ENCODE peak calls at places on chromosomes 6 and 20, in six cellular contexts. Z is CD8-positive, alpha-beta T cell; X is GM23248; H is fibroblast of lung; N is A549; L is mesendoderm. K is an unnamed sample.

GRCh38 chr20:25044660-25045342 is 13.1 kb downstream of the ACSS1 start:
- DNase-seq in Z (no peak), X (no peak), H (no peak), N (no peak), L (no peak), K (no peak)

GRCh38 chr20:49823152-49823847 is 10.7 kb downstream of the SLC9A8 start:
- DNase-seq in Z (no peak), X (no peak), H (no peak), N (no peak), L (no peak), K (no peak)

GRCh38 chr6:129901910-129902309 is 40.8 kb upstream of the TMEM244 start:
- DNase-seq in Z (no peak), X (peak; percentile 9), H (no peak), N (no peak), L (no peak), K (no peak)

GRCh38 chr6:15915508-15916178 is 213.2 kb upstream of the MYLIP start:
- DNase-seq in Z (no peak), X (no peak), H (no peak), N (no peak), L (no peak), K (no peak)

GRCh38 chr6:56232446-56232845 is 14.9 kb downstream of the COL21A1 start:
- DNase-seq in Z (no peak), X (no peak), H (no peak), N (no peak), L (no peak), K (no peak)

GRCh38 chr20:50434653-50435396 is 75.4 kb upstream of the PTPN1 start:
- DNase-seq in Z (no peak), X (peak; percentile 74), H (peak; percentile 93), N (no peak), L (peak; percentile 89), K (peak; percentile 53)

GRCh38 chr6:156953478-156954146 is 176.4 kb downstream of the ARID1B start:
- DNase-seq in Z (no peak), X (peak; percentile 98), H (peak; percentile 97), N (peak; percentile 80), L (peak; percentile 93), K (peak; percentile 92)

GRCh38 chr6:130503146-130503545 is 137.3 kb downstream of the TMEM200A start:
- DNase-seq in Z (no peak), X (peak; percentile 78), H (peak; percentile 88), N (no peak), L (peak; percentile 21), K (no peak)

GRCh38 chr20:45860573-45861011 is 3.2 kb downstream of the ZSWIM3 start:
- DNase-seq in Z (no peak), X (no peak), H (no peak), N (no peak), L (no peak), K (no peak)

GRCh38 chr6:9799582-9799981 is 615.3 kb downstream of the TFAP2A start:
- DNase-seq in Z (no peak), X (no peak), H (no peak), N (no peak), L (no peak), K (no peak)

GRCh38 chr6:89022747-89023289 is 57.7 kb upstream of the PNRC1 start:
- DNase-seq in Z (no peak), X (peak; percentile 78), H (peak; percentile 90), N (no peak), L (no peak), K (no peak)

GRCh38 chr6:124881898-124882579 is 80.2 kb upstream of the RNF217 start:
- DNase-seq in Z (no peak), X (peak; percentile 55), H (peak; percentile 69), N (no peak), L (peak; percentile 54), K (peak; percentile 24)

GRCh38 chr20:57620274-57620990 is at the start of gene ZBP1:
- DNase-seq in Z (peak; percentile 72), X (no peak), H (no peak), N (no peak), L (no peak), K (no peak)
- H3K4me3 ChIP-seq in Z (peak within 1 kb of the TSS; percentile 51), X (no peak within 1 kb of the TSS), H (no peak within 1 kb of the TSS), N (no peak within 1 kb of the TSS), L (no peak within 1 kb of the TSS), K (no peak within 1 kb of the TSS)

GRCh38 chr6:160222491-160222890 is 36.1 kb downstream of the SLC22A2 start:
- DNase-seq in Z (no peak), X (no peak), H (no peak), N (no peak), L (peak; percentile 60), K (no peak)

GRCh38 chr6:160227038-160227768 is 31.4 kb downstream of the SLC22A2 start:
- DNase-seq in Z (no peak), X (no peak), H (no peak), N (no peak), L (peak; percentile 71), K (no peak)

GRCh38 chr6:160227769-160228161 is 30.9 kb downstream of the SLC22A2 start:
- DNase-seq in Z (no peak), X (no peak), H (no peak), N (no peak), L (peak; percentile 66), K (no peak)

GRCh38 chr6:160224599-160225237 is 33.9 kb downstream of the SLC22A2 start:
- DNase-seq in Z (no peak), X (no peak), H (no peak), N (no peak), L (no peak), K (no peak)

DNA sequence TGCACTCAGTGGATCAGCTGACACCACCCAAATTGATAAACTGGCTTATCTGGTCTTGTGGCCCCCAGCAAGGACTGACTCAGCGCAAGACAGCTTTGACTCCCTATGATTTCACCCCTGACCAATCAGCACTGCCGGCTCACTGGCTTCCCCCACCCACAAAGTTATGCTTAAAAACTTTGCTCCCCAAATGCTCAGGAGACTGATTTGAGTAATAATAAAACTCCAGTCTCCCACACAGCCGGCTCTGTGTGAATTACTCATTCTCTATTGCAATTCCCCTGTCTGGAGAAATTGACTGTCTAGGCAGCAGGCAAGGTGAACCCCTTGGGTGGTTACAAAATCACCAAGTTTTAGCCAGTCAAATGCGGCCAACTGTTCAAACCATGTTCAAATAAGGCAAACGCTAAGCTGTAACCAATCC is 32.5 kb downstream of the SLC22A2 start:
- DNase-seq in Z (no peak), X (no peak), H (no peak), N (no peak), L (peak; percentile 71), K (no peak)
- H3K4me3 ChIP-seq in Z (no peak overlapping the region), X (no peak overlapping the region), H (no peak overlapping the region), N (no peak overlapping the region), L (no peak overlapping the region), K (no peak overlapping the region)

GRCh38 chr6:99608059-99608885 is 1.6 kb downstream of the PRDM13 start:
- DNase-seq in Z (no peak), X (no peak), H (no peak), N (no peak), L (no peak), K (no peak)

GRCh38 chr6:99609839-99610489 is 3.3 kb downstream of the PRDM13 start:
- DNase-seq in Z (no peak), X (no peak), H (no peak), N (no peak), L (no peak), K (no peak)

GRCh38 chr6:99607416-99608036 is 893 bp downstream of the PRDM13 start:
- DNase-seq in Z (no peak), X (no peak), H (no peak), N (no peak), L (no peak), K (no peak)

GRCh38 chr6:99606670-99607415 is at the start of gene PRDM13:
- DNase-seq in Z (no peak), X (no peak), H (no peak), N (no peak), L (peak; percentile 51), K (no peak)

GRCh38 chr6:99608886-99609482 is 2.4 kb downstream of the PRDM13 start:
- DNase-seq in Z (no peak), X (no peak), H (no peak), N (no peak), L (no peak), K (no peak)
- H3K4me3 ChIP-seq in Z (no peak overlapping the region), X (no peak overlapping the region), H (no peak overlapping the region), N (no peak overlapping the region), L (no peak overlapping the region), K (no peak overlapping the region)

DNA sequence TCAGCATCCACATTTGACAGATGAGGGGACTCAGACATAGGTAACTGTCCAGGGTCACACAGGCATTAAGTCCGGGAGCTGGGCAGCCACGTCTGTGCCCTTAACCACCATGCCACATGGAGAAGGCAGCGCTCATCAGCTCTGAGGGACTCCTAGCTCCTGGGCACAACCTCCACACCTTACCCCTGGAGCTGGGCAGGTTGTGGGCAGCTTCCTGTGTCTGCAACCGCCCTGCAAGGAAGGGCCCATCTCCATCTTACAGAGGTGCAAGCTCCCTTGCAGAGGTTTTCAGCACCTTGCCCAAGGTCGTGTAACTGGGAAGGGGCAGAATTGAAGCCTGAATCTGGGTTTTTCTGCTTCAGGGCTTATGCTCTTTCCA is 7.9 kb downstream of the CCDC167 start:
- DNase-seq in Z (no peak), X (no peak), H (no peak), N (no peak), L (no peak), K (no peak)
- H3K4me3 ChIP-seq in Z (no peak overlapping the region), X (no peak overlapping the region), H (no peak overlapping the region), N (no peak overlapping the region), L (no peak overlapping the region), K (no peak overlapping the region)

GRCh38 chr6:30882764-30883475 is 1.4 kb upstream of the DDR1 start:
- DNase-seq in Z (peak; percentile 52), X (no peak), H (no peak), N (peak; percentile 19), L (peak; percentile 90), K (no peak)
- H3K4me3 ChIP-seq in Z (no peak overlapping the region), X (no peak overlapping the region), H (no peak overlapping the region), N (peak overlapping the region; percentile 98), L (peak overlapping the region; percentile 47), K (no peak overlapping the region)